ENCODE peak calls at places on chromosomes 2 and 18, in seven cellular contexts. I is IMR-90; N is GM13977; A is smooth muscle cell of the brain vasculature; M is stimulated activated CD8-positive, alpha-beta memory T cell treated with anti-CD3 and anti-CD28 coated beads, Interleukin-4, amount 100 ng/mL, for 1 hour; J is ascending aorta; C is anterior cingulate cortex. W is an unnamed sample.

GRCh38 chr2:119419803-119420508 is 11.7 kb upstream of the TMEM37 start:
- DNase-seq in I (no peak), N (no peak), A (no peak), M (no peak), J (no peak), C (no peak), W (no peak)

GRCh38 chr2:86017901-86018896 is 87.5 kb downstream of the POLR1A start:
- DNase-seq in I (peak), N (peak), A (no peak), M (no peak), J (no peak), C (peak), W (peak)

GRCh38 chr2:56202722-56203121 is 18.9 kb downstream of the CCDC85A start:
- DNase-seq in I (no peak), N (no peak), A (no peak), M (no peak), J (no peak), C (no peak), W (no peak)

GRCh38 chr2:102262218-102263129 is 48.9 kb upstream of the IL1RL1 start:
- DNase-seq in I (peak), N (no peak), A (no peak), M (no peak), J (no peak), C (no peak), W (no peak)

GRCh38 chr2:228348653-228349052 is 167.2 kb upstream of the SPHKAP start:
- DNase-seq in I (no peak), N (no peak), A (no peak), M (no peak), J (no peak), C (no peak), W (no peak)

GRCh38 chr2:11072550-11072949 is 82.7 kb upstream of the SLC66A3 start:
- DNase-seq in I (no peak), N (no peak), A (no peak), M (no peak), J (no peak), C (no peak), W (no peak)

GRCh38 chr2:236107971-236108625 is 60.1 kb downstream of the GBX2 start:
- DNase-seq in I (no peak), N (no peak), A (no peak), M (no peak), J (no peak), C (no peak), W (no peak)

GRCh38 chr2:118576109-118576855 is 271.2 kb downstream of the EN1 start:
- DNase-seq in I (no peak), N (no peak), A (no peak), M (no peak), J (no peak), C (no peak), W (no peak)

GRCh38 chr18:49172246-49172645 is 221.5 kb upstream of the SMAD7 start:
- DNase-seq in I (no peak), N (no peak), A (no peak), M (no peak), J (no peak), C (no peak), W (no peak)

GRCh38 chr2:116133563-116133962 is 1680.9 kb upstream of the DDX18 start:
- DNase-seq in I (no peak), N (no peak), A (no peak), M (no peak), J (no peak), C (no peak), W (peak)

GRCh38 chr2:202758638-202759037 is 112.9 kb downstream of the ICA1L start:
- DNase-seq in I (no peak), N (no peak), A (no peak), M (no peak), J (no peak), C (no peak), W (no peak)

GRCh38 chr2:8546319-8547283 is 135.3 kb upstream of the ID2 start:
- DNase-seq in I (no peak), N (no peak), A (no peak), M (no peak), J (no peak), C (no peak), W (peak)

GRCh38 chr2:109081374-109081773 is 47.6 kb upstream of the SH3RF3 start:
- DNase-seq in I (no peak), N (no peak), A (no peak), M (no peak), J (no peak), C (no peak), W (no peak)

GRCh38 chr2:237488901-237489860 is 2.1 kb downstream of the MLPH start:
- DNase-seq in I (peak), N (no peak), A (no peak), M (no peak), J (no peak), C (no peak), W (no peak)

GRCh38 chr2:207180741-207181140 is 15.0 kb upstream of the KLF7 start:
- DNase-seq in I (peak), N (no peak), A (no peak), M (no peak), J (no peak), C (no peak), W (no peak)

GRCh38 chr2:40256649-40257048 is 195.2 kb downstream of the SLC8A1 start:
- DNase-seq in I (no peak), N (no peak), A (no peak), M (no peak), J (no peak), C (no peak), W (no peak)

GRCh38 chr2:239779592-239779983 is 245.6 kb downstream of the NDUFA10 start:
- DNase-seq in I (no peak), N (no peak), A (no peak), M (no peak), J (no peak), C (no peak), W (no peak)

GRCh38 chr18:70149156-70149555 is 56.3 kb downstream of the RTTN start:
- DNase-seq in I (no peak), N (no peak), A (no peak), M (no peak), J (no peak), C (no peak), W (no peak)

GRCh38 chr2:196939381-196939780 is 12.9 kb upstream of the PGAP1 start:
- DNase-seq in I (peak), N (no peak), A (no peak), M (no peak), J (no peak), C (no peak), W (no peak)

GRCh38 chr2:200498316-200498715 is 11.6 kb downstream of the KCTD18 start:
- DNase-seq in I (no peak), N (no peak), A (no peak), M (no peak), J (no peak), C (no peak), W (no peak)

GRCh38 chr2:181138816-181139215 is 158.4 kb downstream of the UBE2E3 start:
- DNase-seq in I (peak), N (no peak), A (no peak), M (no peak), J (no peak), C (no peak), W (no peak)

GRCh38 chr2:205407984-205408383 is 274.3 kb upstream of the NRP2 start:
- DNase-seq in I (peak), N (no peak), A (peak), M (no peak), J (no peak), C (no peak), W (no peak)

GRCh38 chr2:101349893-101350662 is 37.2 kb downstream of the CREG2 start:
- DNase-seq in I (peak), N (no peak), A (peak), M (no peak), J (no peak), C (peak), W (no peak)

GRCh38 chr18:43001821-43002220 is 113.7 kb downstream of the RIT2 start:
- DNase-seq in I (peak), N (no peak), A (no peak), M (no peak), J (no peak), C (no peak), W (no peak)

GRCh38 chr2:217223222-217223930 is 363.5 kb upstream of the TNP1 start:
- DNase-seq in I (peak), N (peak), A (peak), M (no peak), J (peak), C (no peak), W (no peak)

GRCh38 chr2:184765048-184765881 is 166.9 kb downstream of the ZNF804A start:
- DNase-seq in I (no peak), N (no peak), A (no peak), M (no peak), J (no peak), C (no peak), W (no peak)

GRCh38 chr2:42267530-42267929 is 93.5 kb downstream of the COX7A2L start:
- DNase-seq in I (no peak), N (no peak), A (no peak), M (no peak), J (no peak), C (no peak), W (no peak)

GRCh38 chr18:52054301-52054700 is 285.7 kb upstream of the DCC start:
- DNase-seq in I (no peak), N (no peak), A (no peak), M (no peak), J (no peak), C (no peak), W (no peak)

GRCh38 chr2:70014959-70015358 is 53.5 kb upstream of the ASPRV1 start:
- DNase-seq in I (no peak), N (no peak), A (no peak), M (no peak), J (no peak), C (no peak), W (no peak)

W was measured in right lobe of liver.